ENCODE peak calls at places on chromosome 2, in six cellular contexts. B is stomach, V is tibial nerve, E is IMR-90, X is adrenal gland, L is HepG2. G is an unnamed sample.

GRCh38 chr2:96909651-96910050 is 39.8 kb upstream of the SEMA4C start:
- DNase-seq in V (no peak), X (no peak), B (no peak), L (no peak), E (no peak), G (no peak)

GRCh38 chr2:156436477-156437085 is 402 bp downstream of the GPD2 start:
- DNase-seq in L (no peak), V (no peak), B (peak), E (peak), X (no peak), G (no peak)

GRCh38 chr2:130766711-130767407 is 11.5 kb downstream of the AMER3 start:
- DNase-seq in E (no peak), X (no peak), V (no peak), L (no peak), B (no peak), G (no peak)

GRCh38 chr2:226180485-226180884 is 619.1 kb downstream of the IRS1 start:
- DNase-seq in E (no peak), L (no peak), B (no peak), V (no peak), X (no peak), G (no peak)

GRCh38 chr2:18987592-18988073 is 370.8 kb downstream of the OSR1 start:
- DNase-seq in V (peak), X (peak), B (peak), E (peak), L (peak), G (peak)

GRCh38 chr2:174059875-174060226 is 94.7 kb upstream of the SP3 start:
- DNase-seq in L (no peak), B (no peak), E (peak), X (no peak), V (no peak), G (no peak)

GRCh38 chr2:188765522-188765921 is 208.7 kb upstream of the COL3A1 start:
- DNase-seq in E (peak), L (peak), B (no peak), X (no peak), V (no peak), G (no peak)

GRCh38 chr2:168711091-168711490 is 91.3 kb upstream of the NOSTRIN start:
- DNase-seq in V (no peak), B (no peak), L (no peak), E (no peak), X (no peak), G (no peak)

GRCh38 chr2:191866675-191867506 is 20.0 kb upstream of the CAVIN2 start:
- DNase-seq in X (peak), B (no peak), E (peak), L (peak), V (no peak), G (no peak)

GRCh38 chr2:217826505-217826904 is 176.3 kb downstream of the TNS1 start:
- DNase-seq in V (peak), B (no peak), L (no peak), E (no peak), X (no peak), G (no peak)

GRCh38 chr2:109125595-109126500 is 3.2 kb upstream of the SH3RF3 start:
- DNase-seq in X (no peak), E (peak), V (no peak), B (no peak), L (peak), G (no peak)

GRCh38 chr2:45000921-45001628 is 8.2 kb downstream of the SIX2 start:
- DNase-seq in L (no peak), B (no peak), V (no peak), E (no peak), X (no peak), G (no peak)

GRCh38 chr2:199160677-199161465 is 296.9 kb downstream of the SATB2 start:
- DNase-seq in E (peak), X (peak), V (no peak), L (peak), B (no peak), G (no peak)

GRCh38 chr2:159034728-159035127 is 66.3 kb downstream of the TANC1 start:
- DNase-seq in X (no peak), B (no peak), E (no peak), V (no peak), L (peak), G (no peak)

GRCh38 chr2:39640681-39641080 is 25.0 kb upstream of the TMEM178A start:
- DNase-seq in L (no peak), E (no peak), B (no peak), V (no peak), X (no peak), G (no peak)

GRCh38 chr2:71618327-71619113 is 165.2 kb downstream of the DYSF start:
- DNase-seq in L (no peak), V (no peak), E (no peak), X (no peak), B (peak), G (no peak)

GRCh38 chr2:85584354-85584856 is at the start of gene VAMP5:
- DNase-seq in B (peak), E (no peak), X (no peak), L (peak), V (no peak), G (peak)

GRCh38 chr2:149394864-149395263 is 64.5 kb downstream of the LYPD6 start:
- DNase-seq in B (no peak), L (no peak), X (no peak), V (no peak), E (peak), G (no peak)

GRCh38 chr2:232731470-232731869 is 34.3 kb downstream of the GIGYF2 start:
- DNase-seq in E (peak), X (no peak), L (no peak), V (no peak), B (no peak), G (no peak)

GRCh38 chr2:26203906-26204305 is 31.0 kb downstream of the GAREM2 start:
- DNase-seq in L (no peak), B (no peak), E (no peak), X (no peak), V (no peak), G (no peak)

GRCh38 chr2:26197516-26197915 is 24.6 kb downstream of the GAREM2 start:
- DNase-seq in E (no peak), L (no peak), B (no peak), V (no peak), X (no peak), G (no peak)

GRCh38 chr2:26203091-26203490 is 30.2 kb downstream of the GAREM2 start:
- DNase-seq in B (no peak), E (no peak), V (no peak), L (no peak), X (no peak), G (no peak)
- H3K27ac ChIP-seq in B (no peak), E (no peak), V (no peak), L (no peak), X (no peak), G (no peak)

GRCh38 chr2:26724004-26724750 is 31.7 kb downstream of the KCNK3 start:
- DNase-seq in B (peak), E (peak), X (peak), L (peak), V (no peak), G (peak)
- TF ChIP-seq POLR2A in B (no peak), E (no peak), X (no peak), L (no peak), V (no peak), G (no peak)

DNA sequence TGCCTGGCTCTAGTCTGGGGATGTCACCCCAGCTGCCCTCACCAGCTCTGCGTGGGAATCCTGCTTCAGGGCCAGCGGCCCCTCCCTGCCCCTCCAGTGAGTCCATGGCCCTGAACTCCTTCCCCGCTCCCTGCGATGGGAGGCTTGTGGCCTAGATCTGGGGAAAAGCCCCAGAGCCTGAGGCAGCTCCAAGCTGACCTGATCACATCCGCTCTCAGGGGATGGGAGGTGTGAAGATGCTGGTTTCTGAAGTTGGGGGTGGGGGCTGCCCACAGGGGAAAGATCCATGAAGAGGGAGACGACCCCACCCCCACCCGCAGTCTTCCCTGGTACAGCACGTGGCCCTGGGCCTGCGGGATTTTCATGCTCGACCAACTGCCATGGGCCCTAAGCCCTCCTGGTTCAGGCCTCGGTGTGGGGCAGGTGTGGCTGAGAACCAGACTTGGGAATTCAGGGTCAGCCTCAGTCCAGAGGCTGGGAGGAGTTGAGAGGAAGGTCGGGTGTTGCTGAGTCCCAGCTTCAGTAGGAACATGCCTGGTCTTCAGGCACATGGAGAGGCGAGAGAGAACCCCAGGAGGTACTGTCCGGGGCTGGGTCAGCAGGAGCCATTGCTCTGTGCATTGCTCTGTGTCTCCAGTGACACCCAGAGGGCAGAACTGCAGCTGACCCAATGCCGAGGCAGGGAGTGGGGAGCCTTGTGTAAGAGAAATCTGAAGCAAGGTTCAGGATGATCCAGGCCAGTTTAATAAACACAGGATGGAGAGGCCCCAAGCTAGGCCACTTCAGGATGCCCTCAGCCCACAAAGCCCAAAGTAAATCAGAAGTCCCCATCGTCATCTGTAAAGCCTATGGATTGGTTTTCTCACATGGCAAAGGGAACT is 115.1 kb downstream of the CAPN13 start:
- DNase-seq in X (peak), E (peak), V (no peak), L (no peak), B (peak), G (no peak)
- TF ChIP-seq CTCF in X (no peak), E (peak), V (no peak), L (peak), B (no peak), G (peak)

GRCh38 chr2:1515986-1516797 is 102.9 kb downstream of the TPO start:
- DNase-seq in E (no peak), V (no peak), B (no peak), L (no peak), X (no peak), G (no peak)
- H3K27ac ChIP-seq in E (no peak), V (no peak), B (no peak), L (no peak), X (no peak), G (no peak)

GRCh38 chr2:177618270-177619253 is 226.0 kb downstream of the AGPS start:
- DNase-seq in L (peak), E (peak), V (peak), X (peak), B (peak), G (peak)
- TF ChIP-seq POLR2A in L (peak), E (peak), V (peak), X (peak), B (no peak), G (no peak)

GRCh38 chr2:240560480-240561324 is 545 bp downstream of the DUSP28 start:
- DNase-seq in L (peak), B (peak), V (peak), E (peak), X (peak), G (peak)
- TF ChIP-seq CTCF in L (peak), B (peak), V (peak), E (peak), X (peak), G (peak)

DNA sequence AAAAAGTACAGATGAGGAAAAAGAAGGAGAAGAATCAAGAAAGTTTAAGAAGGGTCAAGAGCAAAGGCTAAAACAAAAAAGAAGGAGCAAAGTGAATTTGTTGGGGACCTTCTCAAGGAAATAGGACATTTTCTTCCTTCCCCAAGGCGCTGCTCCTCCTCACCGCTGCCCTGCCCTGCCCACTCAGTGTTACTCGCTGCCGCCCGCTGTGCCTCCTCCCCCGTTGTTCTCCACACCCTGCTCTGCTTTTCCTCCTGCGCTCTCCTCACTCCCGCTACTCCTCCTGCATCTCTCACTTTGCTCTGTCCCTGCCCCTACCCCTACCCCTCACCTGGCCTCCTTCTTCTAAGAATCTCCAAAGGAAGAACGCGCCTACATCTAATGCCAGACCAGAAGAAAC is 50.7 kb downstream of the ID2 start:
- DNase-seq in X (no peak), V (no peak), B (no peak), L (no peak), E (no peak), G (no peak)
- H3K27ac ChIP-seq in X (no peak), V (no peak), B (no peak), L (no peak), E (peak), G (no peak)

DNA sequence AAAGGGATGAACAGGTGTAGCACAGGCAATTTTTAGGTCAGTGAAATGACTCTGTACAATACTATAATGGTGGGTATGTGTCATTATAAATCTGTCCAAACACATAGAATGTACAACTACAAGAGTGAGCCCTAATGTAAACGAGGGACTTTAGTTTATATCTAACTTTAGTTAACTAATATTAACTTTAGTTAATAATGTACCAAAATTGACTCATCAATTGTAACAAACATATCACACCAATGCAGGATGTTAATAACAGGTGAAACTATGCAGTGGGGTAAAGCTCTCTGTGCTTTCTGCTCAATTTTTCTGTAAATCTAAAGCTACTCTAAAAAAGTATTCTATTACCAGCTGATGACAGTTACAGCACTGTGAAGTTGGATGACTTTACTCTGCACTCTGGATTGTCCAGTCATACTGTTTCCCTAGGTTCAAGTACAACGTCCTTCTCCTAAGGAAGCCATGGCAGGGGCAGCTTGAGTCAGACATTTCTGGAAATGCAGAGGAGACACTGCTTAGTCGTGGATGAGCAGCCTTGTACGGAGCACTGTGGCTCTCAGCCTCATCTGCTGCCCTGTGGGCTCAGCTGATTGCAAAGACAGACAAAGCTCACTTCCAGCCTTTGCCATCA is 26.1 kb downstream of the TGFA start:
- DNase-seq in B (no peak), X (no peak), V (no peak), L (no peak), E (no peak), G (no peak)
- TF ChIP-seq POLR2A in B (no peak), X (no peak), V (no peak), L (no peak), E (no peak), G (no peak)